ENCODE peak calls at places on chromosome 16, in six cellular contexts. One of them, this sample, is unnamed.

GRCh38 chr16:69762843-69763556 is 868 bp downstream of the WWP2 start:
- DNase-seq in aorta: no peak
- DNase-seq in GM23338: no peak
- DNase-seq in GF-D8: peak; percentile 22
- DNase-seq in DMS153: no peak
- DNase-seq in AG10803: peak; percentile 42
- DNase-seq in this sample: no peak

GRCh38 chr16:35176449-35176848 is 1717.0 kb downstream of the TP53TG3F start:
- DNase-seq in aorta: no peak
- DNase-seq in GM23338: no peak
- DNase-seq in GF-D8: no peak
- DNase-seq in DMS153: no peak
- DNase-seq in AG10803: no peak
- DNase-seq in this sample: no peak

GRCh38 chr16:86777098-86777946 is 199.0 kb downstream of the FOXL1 start:
- DNase-seq in aorta: no peak
- DNase-seq in GM23338: no peak
- DNase-seq in GF-D8: no peak
- DNase-seq in DMS153: no peak
- DNase-seq in AG10803: no peak
- DNase-seq in this sample: no peak

GRCh38 chr16:61968242-61968978 is 67.8 kb downstream of the CDH8 start:
- DNase-seq in aorta: no peak
- DNase-seq in GM23338: peak; percentile 53
- DNase-seq in GF-D8: no peak
- DNase-seq in DMS153: no peak
- DNase-seq in AG10803: no peak
- DNase-seq in this sample: no peak

GRCh38 chr16:48087639-48088038 is 68.2 kb downstream of the ABCC12 start:
- DNase-seq in aorta: no peak
- DNase-seq in GM23338: no peak
- DNase-seq in GF-D8: no peak
- DNase-seq in DMS153: no peak
- DNase-seq in AG10803: no peak
- DNase-seq in this sample: no peak

GRCh38 chr16:58102665-58103427 is 26.3 kb downstream of the CFAP20 start:
- DNase-seq in aorta: no peak
- DNase-seq in GM23338: no peak
- DNase-seq in GF-D8: no peak
- DNase-seq in DMS153: no peak
- DNase-seq in AG10803: no peak
- DNase-seq in this sample: no peak

GRCh38 chr16:85453179-85453678 is 159.9 kb upstream of the GSE1 start:
- DNase-seq in aorta: no peak
- DNase-seq in GM23338: no peak
- DNase-seq in GF-D8: no peak
- DNase-seq in DMS153: no peak
- DNase-seq in AG10803: no peak
- DNase-seq in this sample: no peak

GRCh38 chr16:69761983-69762842 is at the start of gene WWP2:
- DNase-seq in aorta: peak; percentile 80
- DNase-seq in GM23338: peak; percentile 91
- DNase-seq in GF-D8: peak; percentile 47
- DNase-seq in DMS153: peak; percentile 80
- DNase-seq in AG10803: peak; percentile 60
- DNase-seq in this sample: no peak

GRCh38 chr16:79093554-79093967 is 507.0 kb downstream of the MAF start:
- DNase-seq in aorta: peak; percentile 66
- DNase-seq in GM23338: no peak
- DNase-seq in GF-D8: peak; percentile 86
- DNase-seq in DMS153: no peak
- DNase-seq in AG10803: no peak
- DNase-seq in this sample: no peak

GRCh38 chr16:49282690-49283375 is 1.2 kb upstream of the CBLN1 start:
- DNase-seq in aorta: no peak
- DNase-seq in GM23338: peak; percentile 85
- DNase-seq in GF-D8: no peak
- DNase-seq in DMS153: no peak
- DNase-seq in AG10803: no peak
- DNase-seq in this sample: no peak

GRCh38 chr16:29736112-29736511 is 9.7 kb downstream of the C16orf54 start:
- DNase-seq in aorta: peak; percentile 23
- DNase-seq in GM23338: no peak
- DNase-seq in GF-D8: no peak
- DNase-seq in DMS153: no peak
- DNase-seq in AG10803: no peak
- DNase-seq in this sample: no peak

GRCh38 chr16:521381-522210 is 5.9 kb upstream of the CAPN15 start:
- DNase-seq in aorta: no peak
- DNase-seq in GM23338: peak; percentile 91
- DNase-seq in GF-D8: no peak
- DNase-seq in DMS153: no peak
- DNase-seq in AG10803: no peak
- DNase-seq in this sample: no peak

GRCh38 chr16:60681014-60681413 is 1355.2 kb downstream of the CDH8 start:
- DNase-seq in aorta: no peak
- DNase-seq in GM23338: peak; percentile 22
- DNase-seq in GF-D8: no peak
- DNase-seq in DMS153: no peak
- DNase-seq in AG10803: no peak
- DNase-seq in this sample: no peak

GRCh38 chr16:18950469-18951185 is 24.4 kb upstream of the SMG1 start:
- DNase-seq in aorta: no peak
- DNase-seq in GM23338: no peak
- DNase-seq in GF-D8: no peak
- DNase-seq in DMS153: no peak
- DNase-seq in AG10803: no peak
- DNase-seq in this sample: no peak

GRCh38 chr16:47873434-47873833 is 282.4 kb downstream of the ABCC12 start:
- DNase-seq in aorta: no peak
- DNase-seq in GM23338: peak; percentile 42
- DNase-seq in GF-D8: no peak
- DNase-seq in DMS153: no peak
- DNase-seq in AG10803: no peak
- DNase-seq in this sample: no peak

GRCh38 chr16:60646631-60647030 is 1389.6 kb downstream of the CDH8 start:
- DNase-seq in aorta: no peak
- DNase-seq in GM23338: no peak
- DNase-seq in GF-D8: no peak
- DNase-seq in DMS153: no peak
- DNase-seq in AG10803: no peak
- DNase-seq in this sample: no peak

This sample was measured in esophagus squamous epithelium.